ENCODE peak calls at places on chromosomes 6 and 20, in eight cellular contexts. L, X, A, S, K, W, F and D are unnamed samples.
A peak's percentile ranks its signal among the peaks of the same experiment; 100 is the strongest.

GRCh38 chr6:11426571-11426970 is 111.0 kb upstream of the TMEM170B start:
- DNase-seq in L (no peak), X (no peak), A (no peak), S (no peak), K (no peak), W (no peak), F (no peak), D (no peak)

GRCh38 chr20:35478804-35479472 is 23.5 kb downstream of the CEP250 start:
- DNase-seq in L (no peak), X (no peak), A (no peak), S (no peak), K (no peak), W (no peak), F (no peak), D (no peak)

GRCh38 chr6:148745926-148746325 is 904 bp upstream of the UST start:
- DNase-seq in L (peak; percentile 18), X (no peak), A (no peak), S (no peak), K (no peak), W (no peak), F (no peak), D (no peak)

GRCh38 chr20:20668639-20669038 is 43.8 kb downstream of the RALGAPA2 start:
- DNase-seq in L (peak; percentile 36), X (no peak), A (no peak), S (no peak), K (no peak), W (no peak), F (no peak), D (no peak)

GRCh38 chr6:38644951-38645350 is 5.2 kb upstream of the BTBD9 start:
- DNase-seq in L (no peak), X (no peak), A (no peak), S (no peak), K (no peak), W (no peak), F (no peak), D (no peak)

GRCh38 chr6:34709386-34709785 is 12.8 kb upstream of the ILRUN start:
- DNase-seq in L (peak; percentile 76), X (peak; percentile 44), A (no peak), S (peak; percentile 86), K (peak; percentile 58), W (no peak), F (peak; percentile 40), D (peak; percentile 33)

GRCh38 chr6:111481836-111482235 is 1.2 kb downstream of the REV3L start:
- DNase-seq in L (no peak), X (no peak), A (no peak), S (no peak), K (no peak), W (no peak), F (no peak), D (no peak)

GRCh38 chr6:112270756-112271155 is 16.4 kb upstream of the LAMA4 start:
- DNase-seq in L (no peak), X (no peak), A (no peak), S (no peak), K (no peak), W (no peak), F (no peak), D (no peak)

GRCh38 chr20:9156529-9157280 is 87.8 kb downstream of the PLCB4 start:
- DNase-seq in L (no peak), X (no peak), A (no peak), S (no peak), K (no peak), W (no peak), F (no peak), D (no peak)

GRCh38 chr20:1945134-1945618 is 48.7 kb downstream of the PDYN start:
- DNase-seq in L (no peak), X (peak; percentile 28), A (no peak), S (peak; percentile 82), K (peak; percentile 85), W (no peak), F (no peak), D (no peak)

GRCh38 chr20:62479218-62479617 is 3.4 kb upstream of the GATA5 start:
- DNase-seq in L (no peak), X (no peak), A (no peak), S (no peak), K (no peak), W (no peak), F (no peak), D (no peak)

GRCh38 chr20:35909796-35910195 is 44.5 kb downstream of the SCAND1 start:
- DNase-seq in L (no peak), X (no peak), A (no peak), S (no peak), K (no peak), W (no peak), F (no peak), D (no peak)

GRCh38 chr20:48238781-48239180 is 453.5 kb upstream of the SULF2 start:
- DNase-seq in L (no peak), X (no peak), A (no peak), S (peak; percentile 32), K (no peak), W (no peak), F (no peak), D (no peak)

GRCh38 chr6:158798311-158798710 is 20.9 kb downstream of the EZR start:
- DNase-seq in L (no peak), X (no peak), A (no peak), S (no peak), K (no peak), W (no peak), F (no peak), D (no peak)

GRCh38 chr20:19487420-19487819 is 270.6 kb upstream of the RIN2 start:
- DNase-seq in L (no peak), X (no peak), A (no peak), S (no peak), K (no peak), W (no peak), F (no peak), D (no peak)

GRCh38 chr6:85797993-85798392 is 155.3 kb upstream of the SYNCRIP start:
- DNase-seq in L (no peak), X (no peak), A (no peak), S (no peak), K (no peak), W (no peak), F (peak; percentile 63), D (no peak)

GRCh38 chr6:125332664-125333063 is 30.9 kb upstream of the HDDC2 start:
- DNase-seq in L (no peak), X (no peak), A (no peak), S (no peak), K (no peak), W (no peak), F (no peak), D (no peak)

GRCh38 chr6:1527098-1527497 is 82.6 kb upstream of the FOXC1 start:
- DNase-seq in L (peak; percentile 64), X (peak; percentile 65), A (no peak), S (peak; percentile 76), K (peak; percentile 41), W (peak; percentile 36), F (peak; percentile 77), D (peak; percentile 6)

GRCh38 chr20:39553120-39553519 is 591.0 kb downstream of the DHX35 start:
- DNase-seq in L (no peak), X (no peak), A (no peak), S (no peak), K (no peak), W (no peak), F (no peak), D (no peak)

GRCh38 chr20:39547546-39548410 is 585.6 kb downstream of the DHX35 start:
- DNase-seq in L (no peak), X (no peak), A (no peak), S (no peak), K (no peak), W (no peak), F (no peak), D (no peak)
- H3K9me3 ChIP-seq in L (no peaks in the 10 kb centered on the region), X (no peaks in the 10 kb centered on the region), A (no peaks in the 10 kb centered on the region), S (peaks cover 1% of the 10 kb centered on the region), K (no peaks in the 10 kb centered on the region), W (no peaks in the 10 kb centered on the region), F (no peaks in the 10 kb centered on the region), D (no peaks in the 10 kb centered on the region)

DNA sequence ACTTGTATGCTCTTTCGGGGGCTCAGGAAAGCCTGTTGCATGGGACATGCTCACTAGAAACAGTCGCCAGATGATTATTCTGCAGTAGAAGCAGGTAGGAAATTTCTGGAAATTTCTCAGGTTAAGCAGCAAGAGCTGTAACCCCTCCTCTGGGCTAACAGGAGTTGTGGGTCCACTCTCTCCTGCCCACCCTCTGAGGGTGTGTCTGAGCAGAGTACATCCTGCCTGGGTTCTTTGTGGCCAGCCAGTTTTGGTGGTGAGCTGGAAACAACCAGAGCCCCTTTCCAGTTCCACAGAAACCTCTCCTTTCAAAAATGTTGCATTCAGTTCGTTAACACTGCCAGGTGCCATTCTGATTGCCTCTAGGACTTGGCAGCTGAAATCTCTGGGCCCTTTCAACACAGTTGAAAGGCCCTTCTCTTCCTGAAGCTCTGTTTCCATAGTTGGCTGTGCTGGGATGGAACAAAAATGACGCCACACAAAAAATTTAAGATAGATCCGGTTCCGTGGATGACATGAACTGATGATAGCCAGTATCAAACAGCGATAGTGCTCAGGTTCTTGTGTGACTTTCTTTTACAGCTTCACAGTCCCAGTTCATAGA is 38.5 kb downstream of the PLCG1 start:
- DNase-seq in L (no peak), X (no peak), A (no peak), S (no peak), K (no peak), W (no peak), F (no peak), D (no peak)
- H3K27ac ChIP-seq in L (no peak overlapping the region), X (no peak overlapping the region), A (no peak overlapping the region), S (peak overlapping the region; percentile 87), K (peak overlapping the region; percentile 71), W (no peak overlapping the region), F (no peak overlapping the region), D (peak overlapping the region; percentile 31)

GRCh38 chr20:4170621-4171537 is 155.5 kb upstream of the RNF24 start:
- DNase-seq in L (no peak), X (peak; percentile 54), A (no peak), S (no peak), K (no peak), W (no peak), F (peak; percentile 54), D (no peak)
- H3K4me3 ChIP-seq in L (no peak overlapping the region), X (no peak overlapping the region), A (peak overlapping the region; percentile 50), S (no peak overlapping the region), K (no peak overlapping the region), W (no peak overlapping the region), F (no peak overlapping the region), D (no peak overlapping the region)

GRCh38 chr20:36991708-36992107 is 40.2 kb upstream of the SAMHD1 start:
- DNase-seq in L (no peak), X (no peak), A (no peak), S (no peak), K (no peak), W (no peak), F (no peak), D (no peak)
- H3K9me3 ChIP-seq in L (no peaks in the 10 kb centered on the region), X (no peaks in the 10 kb centered on the region), A (peaks cover 23% of the 10 kb centered on the region), S (no peaks in the 10 kb centered on the region), K (no peaks in the 10 kb centered on the region), W (peaks cover 6% of the 10 kb centered on the region), F (no peaks in the 10 kb centered on the region), D (no peaks in the 10 kb centered on the region)